ENCODE peak calls at places on chromosomes 2 and 18, in seven cellular contexts. One of them, this sample, is unnamed.

GRCh38 chr2:104859310-104860130 is 5.6 kb downstream of the POU3F3 start:
- DNase-seq in hepatic stellate cell: no peak
- DNase-seq in RWPE2: no peak
- DNase-seq in iris pigment epithelial cell: no peak
- DNase-seq in IMR-90: no peak
- DNase-seq in AG09319: no peak
- DNase-seq in CD8-positive, alpha-beta memory T cell: no peak
- DNase-seq in this sample: no peak

GRCh38 chr2:53087282-53087882 is 680.2 kb upstream of the CHAC2 start:
- DNase-seq in hepatic stellate cell: no peak
- DNase-seq in AG09319: no peak
- DNase-seq in IMR-90: peak; percentile 80
- DNase-seq in CD8-positive, alpha-beta memory T cell: no peak
- DNase-seq in iris pigment epithelial cell: peak; percentile 77
- DNase-seq in RWPE2: no peak
- DNase-seq in this sample: no peak

GRCh38 chr18:59823611-59824195 is 76.1 kb upstream of the PMAIP1 start:
- DNase-seq in AG09319: peak; percentile 77
- DNase-seq in RWPE2: no peak
- DNase-seq in CD8-positive, alpha-beta memory T cell: peak; percentile 56
- DNase-seq in hepatic stellate cell: peak; percentile 49
- DNase-seq in iris pigment epithelial cell: peak; percentile 78
- DNase-seq in IMR-90: peak; percentile 80
- DNase-seq in this sample: no peak

GRCh38 chr2:241794250-241794823 is 14.7 kb upstream of the NEU4 start:
- DNase-seq in AG09319: no peak
- DNase-seq in RWPE2: no peak
- DNase-seq in hepatic stellate cell: no peak
- DNase-seq in iris pigment epithelial cell: no peak
- DNase-seq in CD8-positive, alpha-beta memory T cell: no peak
- DNase-seq in IMR-90: no peak
- DNase-seq in this sample: no peak

GRCh38 chr18:10145523-10145922 is 231.7 kb downstream of the VAPA start:
- DNase-seq in RWPE2: no peak
- DNase-seq in hepatic stellate cell: no peak
- DNase-seq in iris pigment epithelial cell: no peak
- DNase-seq in AG09319: no peak
- DNase-seq in IMR-90: no peak
- DNase-seq in CD8-positive, alpha-beta memory T cell: no peak
- DNase-seq in this sample: no peak

GRCh38 chr2:64699712-64700111 is 46.0 kb upstream of the SERTAD2 start:
- DNase-seq in RWPE2: no peak
- DNase-seq in iris pigment epithelial cell: no peak
- DNase-seq in IMR-90: no peak
- DNase-seq in AG09319: no peak
- DNase-seq in hepatic stellate cell: no peak
- DNase-seq in CD8-positive, alpha-beta memory T cell: peak; percentile 52
- DNase-seq in this sample: no peak

GRCh38 chr2:237581751-237582746 is 8.5 kb downstream of the RAB17 start:
- DNase-seq in IMR-90: peak; percentile 71
- DNase-seq in AG09319: peak; percentile 27
- DNase-seq in hepatic stellate cell: peak; percentile 88
- DNase-seq in iris pigment epithelial cell: peak; percentile 57
- DNase-seq in RWPE2: peak; percentile 27
- DNase-seq in CD8-positive, alpha-beta memory T cell: peak; percentile 19
- DNase-seq in this sample: no peak

GRCh38 chr2:165161510-165161909 is 42.3 kb downstream of the SCN3A start:
- DNase-seq in hepatic stellate cell: peak; percentile 35
- DNase-seq in RWPE2: no peak
- DNase-seq in IMR-90: peak; percentile 61
- DNase-seq in AG09319: no peak
- DNase-seq in CD8-positive, alpha-beta memory T cell: no peak
- DNase-seq in iris pigment epithelial cell: peak; percentile 16
- DNase-seq in this sample: no peak

GRCh38 chr2:196592331-196592911 is 47.1 kb upstream of the CCDC150 start:
- DNase-seq in hepatic stellate cell: peak; percentile 34
- DNase-seq in AG09319: no peak
- DNase-seq in CD8-positive, alpha-beta memory T cell: no peak
- DNase-seq in RWPE2: no peak
- DNase-seq in IMR-90: peak; percentile 49
- DNase-seq in iris pigment epithelial cell: peak; percentile 58
- DNase-seq in this sample: no peak

GRCh38 chr18:79588636-79589481 is 90.7 kb upstream of the CTDP1 start:
- DNase-seq in CD8-positive, alpha-beta memory T cell: peak; percentile 17
- DNase-seq in IMR-90: peak; percentile 87
- DNase-seq in hepatic stellate cell: peak; percentile 51
- DNase-seq in iris pigment epithelial cell: peak; percentile 94
- DNase-seq in AG09319: peak; percentile 58
- DNase-seq in RWPE2: peak; percentile 28
- DNase-seq in this sample: no peak

GRCh38 chr2:42513252-42513918 is 19.6 kb upstream of the KCNG3 start:
- DNase-seq in hepatic stellate cell: peak; percentile 57
- DNase-seq in CD8-positive, alpha-beta memory T cell: no peak
- DNase-seq in RWPE2: no peak
- DNase-seq in iris pigment epithelial cell: peak; percentile 70
- DNase-seq in IMR-90: peak; percentile 43
- DNase-seq in AG09319: peak; percentile 10
- DNase-seq in this sample: no peak

GRCh38 chr2:1633936-1634587 is 110.3 kb downstream of the PXDN start:
- DNase-seq in AG09319: no peak
- DNase-seq in RWPE2: no peak
- DNase-seq in IMR-90: no peak
- DNase-seq in CD8-positive, alpha-beta memory T cell: no peak
- DNase-seq in iris pigment epithelial cell: no peak
- DNase-seq in hepatic stellate cell: no peak
- DNase-seq in this sample: no peak

GRCh38 chr18:78895207-78896001 is 84.2 kb upstream of the SALL3 start:
- DNase-seq in RWPE2: no peak
- DNase-seq in iris pigment epithelial cell: no peak
- DNase-seq in IMR-90: no peak
- DNase-seq in CD8-positive, alpha-beta memory T cell: no peak
- DNase-seq in AG09319: no peak
- DNase-seq in hepatic stellate cell: no peak
- DNase-seq in this sample: no peak

GRCh38 chr2:113129519-113130078 is 2.2 kb downstream of the IL1RN start:
- DNase-seq in iris pigment epithelial cell: no peak
- DNase-seq in hepatic stellate cell: no peak
- DNase-seq in CD8-positive, alpha-beta memory T cell: no peak
- DNase-seq in AG09319: no peak
- DNase-seq in RWPE2: no peak
- DNase-seq in IMR-90: no peak
- DNase-seq in this sample: no peak

GRCh38 chr2:149200109-149200520 is 130.3 kb upstream of the LYPD6 start:
- DNase-seq in AG09319: no peak
- DNase-seq in hepatic stellate cell: no peak
- DNase-seq in IMR-90: no peak
- DNase-seq in CD8-positive, alpha-beta memory T cell: no peak
- DNase-seq in RWPE2: no peak
- DNase-seq in iris pigment epithelial cell: peak; percentile 37
- DNase-seq in this sample: no peak

GRCh38 chr2:54601339-54601738 is 122.1 kb upstream of the EML6 start:
- DNase-seq in iris pigment epithelial cell: no peak
- DNase-seq in CD8-positive, alpha-beta memory T cell: no peak
- DNase-seq in RWPE2: no peak
- DNase-seq in hepatic stellate cell: no peak
- DNase-seq in IMR-90: no peak
- DNase-seq in AG09319: no peak
- DNase-seq in this sample: no peak

GRCh38 chr2:191030521-191031154 is 16.7 kb upstream of the STAT1 start:
- DNase-seq in AG09319: no peak
- DNase-seq in RWPE2: no peak
- DNase-seq in hepatic stellate cell: no peak
- DNase-seq in iris pigment epithelial cell: peak; percentile 52
- DNase-seq in CD8-positive, alpha-beta memory T cell: no peak
- DNase-seq in IMR-90: peak; percentile 49
- DNase-seq in this sample: no peak

GRCh38 chr2:148927010-148927409 is 52.0 kb downstream of the KIF5C start:
- DNase-seq in IMR-90: no peak
- DNase-seq in CD8-positive, alpha-beta memory T cell: no peak
- DNase-seq in iris pigment epithelial cell: no peak
- DNase-seq in hepatic stellate cell: no peak
- DNase-seq in RWPE2: no peak
- DNase-seq in AG09319: no peak
- DNase-seq in this sample: no peak

GRCh38 chr18:35334821-35335220 is 9.4 kb downstream of the ZNF24 start:
- DNase-seq in CD8-positive, alpha-beta memory T cell: no peak
- DNase-seq in RWPE2: no peak
- DNase-seq in AG09319: no peak
- DNase-seq in iris pigment epithelial cell: peak; percentile 65
- DNase-seq in hepatic stellate cell: no peak
- DNase-seq in IMR-90: peak; percentile 65
- DNase-seq in this sample: no peak

GRCh38 chr2:226073496-226073895 is 674.0 kb downstream of the NYAP2 start:
- DNase-seq in iris pigment epithelial cell: no peak
- DNase-seq in CD8-positive, alpha-beta memory T cell: no peak
- DNase-seq in hepatic stellate cell: no peak
- DNase-seq in IMR-90: no peak
- DNase-seq in RWPE2: no peak
- DNase-seq in AG09319: no peak
- DNase-seq in this sample: no peak

GRCh38 chr2:9802576-9802993 is 40.7 kb upstream of the TAF1B start:
- DNase-seq in iris pigment epithelial cell: no peak
- DNase-seq in IMR-90: no peak
- DNase-seq in AG09319: no peak
- DNase-seq in RWPE2: peak; percentile 45
- DNase-seq in hepatic stellate cell: no peak
- DNase-seq in CD8-positive, alpha-beta memory T cell: no peak
- DNase-seq in this sample: no peak

GRCh38 chr2:174025271-174026121 is 60.3 kb upstream of the SP3 start:
- DNase-seq in CD8-positive, alpha-beta memory T cell: no peak
- DNase-seq in iris pigment epithelial cell: peak; percentile 87
- DNase-seq in hepatic stellate cell: peak; percentile 49
- DNase-seq in RWPE2: no peak
- DNase-seq in IMR-90: peak; percentile 89
- DNase-seq in AG09319: peak; percentile 93
- DNase-seq in this sample: no peak

GRCh38 chr2:66915237-66915636 is 480.3 kb downstream of the MEIS1 start:
- DNase-seq in RWPE2: no peak
- DNase-seq in CD8-positive, alpha-beta memory T cell: no peak
- DNase-seq in hepatic stellate cell: no peak
- DNase-seq in iris pigment epithelial cell: peak; percentile 76
- DNase-seq in IMR-90: peak; percentile 20
- DNase-seq in AG09319: no peak
- DNase-seq in this sample: no peak

GRCh38 chr18:59921384-59921891 is 21.6 kb downstream of the PMAIP1 start:
- DNase-seq in IMR-90: no peak
- DNase-seq in AG09319: no peak
- DNase-seq in CD8-positive, alpha-beta memory T cell: peak; percentile 74
- DNase-seq in RWPE2: no peak
- DNase-seq in iris pigment epithelial cell: no peak
- DNase-seq in hepatic stellate cell: no peak
- DNase-seq in this sample: no peak

GRCh38 chr2:65437392-65438135 is 5.2 kb upstream of the SPRED2 start:
- DNase-seq in CD8-positive, alpha-beta memory T cell: no peak
- DNase-seq in RWPE2: no peak
- DNase-seq in iris pigment epithelial cell: no peak
- DNase-seq in AG09319: no peak
- DNase-seq in IMR-90: no peak
- DNase-seq in hepatic stellate cell: no peak
- DNase-seq in this sample: no peak

GRCh38 chr2:29013046-29013780 is 32.1 kb downstream of the TOGARAM2 start:
- DNase-seq in hepatic stellate cell: no peak
- DNase-seq in AG09319: no peak
- DNase-seq in IMR-90: peak; percentile 15
- DNase-seq in iris pigment epithelial cell: peak; percentile 33
- DNase-seq in RWPE2: no peak
- DNase-seq in CD8-positive, alpha-beta memory T cell: no peak
- DNase-seq in this sample: no peak

GRCh38 chr2:189096769-189097447 is 82.7 kb downstream of the COL5A2 start:
- DNase-seq in AG09319: peak; percentile 34
- DNase-seq in IMR-90: peak; percentile 95
- DNase-seq in RWPE2: no peak
- DNase-seq in hepatic stellate cell: peak; percentile 31
- DNase-seq in CD8-positive, alpha-beta memory T cell: no peak
- DNase-seq in iris pigment epithelial cell: peak; percentile 96
- DNase-seq in this sample: no peak

GRCh38 chr2:1690056-1690775 is 54.1 kb downstream of the PXDN start:
- DNase-seq in CD8-positive, alpha-beta memory T cell: no peak
- DNase-seq in iris pigment epithelial cell: peak; percentile 49
- DNase-seq in RWPE2: no peak
- DNase-seq in hepatic stellate cell: no peak
- DNase-seq in IMR-90: no peak
- DNase-seq in AG09319: no peak
- DNase-seq in this sample: no peak

GRCh38 chr2:39981877-39982276 is 202.8 kb upstream of the THUMPD2 start:
- DNase-seq in AG09319: peak; percentile 62
- DNase-seq in hepatic stellate cell: no peak
- DNase-seq in RWPE2: no peak
- DNase-seq in CD8-positive, alpha-beta memory T cell: no peak
- DNase-seq in iris pigment epithelial cell: no peak
- DNase-seq in IMR-90: no peak
- DNase-seq in this sample: no peak

GRCh38 chr2:68251855-68252406 is 401 bp downstream of the PPP3R1 start:
- DNase-seq in iris pigment epithelial cell: no peak
- DNase-seq in CD8-positive, alpha-beta memory T cell: peak; percentile 68
- DNase-seq in AG09319: no peak
- DNase-seq in IMR-90: no peak
- DNase-seq in RWPE2: no peak
- DNase-seq in hepatic stellate cell: no peak
- DNase-seq in this sample: no peak

GRCh38 chr2:95264626-95265025 is 9.6 kb upstream of the PROM2 start:
- DNase-seq in iris pigment epithelial cell: no peak
- DNase-seq in RWPE2: no peak
- DNase-seq in CD8-positive, alpha-beta memory T cell: no peak
- DNase-seq in AG09319: no peak
- DNase-seq in hepatic stellate cell: no peak
- DNase-seq in IMR-90: no peak
- DNase-seq in this sample: no peak

GRCh38 chr2:213475433-213475832 is 191.2 kb downstream of the SPAG16 start:
- DNase-seq in hepatic stellate cell: no peak
- DNase-seq in AG09319: no peak
- DNase-seq in CD8-positive, alpha-beta memory T cell: no peak
- DNase-seq in IMR-90: peak; percentile 1
- DNase-seq in RWPE2: no peak
- DNase-seq in iris pigment epithelial cell: peak; percentile 6
- DNase-seq in this sample: no peak

GRCh38 chr18:58977801-58978200 is 113.1 kb downstream of the ZNF532 start:
- DNase-seq in iris pigment epithelial cell: no peak
- DNase-seq in IMR-90: no peak
- DNase-seq in hepatic stellate cell: no peak
- DNase-seq in CD8-positive, alpha-beta memory T cell: no peak
- DNase-seq in AG09319: no peak
- DNase-seq in RWPE2: no peak
- DNase-seq in this sample: no peak

GRCh38 chr2:231701456-231702373 is 6.6 kb upstream of the PTMA start:
- DNase-seq in IMR-90: peak; percentile 57
- DNase-seq in hepatic stellate cell: no peak
- DNase-seq in AG09319: no peak
- DNase-seq in CD8-positive, alpha-beta memory T cell: no peak
- DNase-seq in iris pigment epithelial cell: peak; percentile 71
- DNase-seq in RWPE2: peak; percentile 93
- DNase-seq in this sample: no peak

GRCh38 chr2:113136828-113137775 is 9.7 kb downstream of the IL1RN start:
- DNase-seq in CD8-positive, alpha-beta memory T cell: peak; percentile 52
- DNase-seq in AG09319: peak; percentile 14
- DNase-seq in RWPE2: no peak
- DNase-seq in iris pigment epithelial cell: peak; percentile 44
- DNase-seq in hepatic stellate cell: peak; percentile 41
- DNase-seq in IMR-90: peak; percentile 42
- DNase-seq in this sample: no peak

This sample was measured in cortex of kidney.